ENCODE peak calls at places on chromosomes 6 and 20, in ten cellular contexts. One of them, this sample, is unnamed. For H3K4me1, the result is how much of the 10 kb centered on the place peaks cover.

GRCh38 chr6:33895296-33895695 is 91.5 kb upstream of the MLN start:
- DNase-seq in tibial artery: no peak
- DNase-seq in adrenal gland: no peak
- DNase-seq in pancreas: no peak
- DNase-seq in Peyer's patch: no peak
- DNase-seq in tibial nerve: no peak
- DNase-seq in IMR-90: no peak
- DNase-seq in mammary epithelial cell: no peak
- DNase-seq in left lung: no peak
- DNase-seq in Caco-2: no peak
- DNase-seq in this sample: peak

GRCh38 chr20:4814696-4815252 is 93.1 kb downstream of the PRND start:
- DNase-seq in tibial artery: peak
- DNase-seq in adrenal gland: no peak
- DNase-seq in pancreas: no peak
- DNase-seq in Peyer's patch: no peak
- DNase-seq in tibial nerve: no peak
- DNase-seq in IMR-90: no peak
- DNase-seq in mammary epithelial cell: no peak
- DNase-seq in left lung: peak
- DNase-seq in Caco-2: peak
- DNase-seq in this sample: no peak

GRCh38 chr6:160055813-160056212 is 65.8 kb upstream of the SLC22A1 start:
- DNase-seq in tibial artery: no peak
- DNase-seq in adrenal gland: no peak
- DNase-seq in pancreas: no peak
- DNase-seq in Peyer's patch: no peak
- DNase-seq in tibial nerve: no peak
- DNase-seq in IMR-90: no peak
- DNase-seq in mammary epithelial cell: no peak
- DNase-seq in left lung: no peak
- DNase-seq in Caco-2: no peak
- DNase-seq in this sample: no peak

GRCh38 chr20:14612389-14612788 is 275.0 kb upstream of the FLRT3 start:
- DNase-seq in tibial artery: no peak
- DNase-seq in adrenal gland: no peak
- DNase-seq in pancreas: no peak
- DNase-seq in Peyer's patch: no peak
- DNase-seq in tibial nerve: no peak
- DNase-seq in IMR-90: peak
- DNase-seq in mammary epithelial cell: no peak
- DNase-seq in left lung: no peak
- DNase-seq in Caco-2: no peak
- DNase-seq in this sample: no peak

GRCh38 chr6:167276772-167277533 is 14.2 kb upstream of the UNC93A start:
- DNase-seq in tibial artery: no peak
- DNase-seq in adrenal gland: no peak
- DNase-seq in pancreas: no peak
- DNase-seq in Peyer's patch: no peak
- DNase-seq in tibial nerve: no peak
- DNase-seq in IMR-90: no peak
- DNase-seq in mammary epithelial cell: no peak
- DNase-seq in left lung: no peak
- DNase-seq in Caco-2: no peak
- DNase-seq in this sample: no peak

GRCh38 chr6:53752440-53752839 is 42.4 kb upstream of the LRRC1 start:
- DNase-seq in tibial artery: no peak
- DNase-seq in adrenal gland: no peak
- DNase-seq in pancreas: no peak
- DNase-seq in Peyer's patch: no peak
- DNase-seq in tibial nerve: no peak
- DNase-seq in IMR-90: no peak
- DNase-seq in mammary epithelial cell: no peak
- DNase-seq in left lung: no peak
- DNase-seq in Caco-2: no peak
- DNase-seq in this sample: no peak

GRCh38 chr6:115053169-115053860 is 710.5 kb upstream of the HS3ST5 start:
- DNase-seq in tibial artery: no peak
- DNase-seq in adrenal gland: no peak
- DNase-seq in pancreas: no peak
- DNase-seq in Peyer's patch: no peak
- DNase-seq in tibial nerve: no peak
- DNase-seq in IMR-90: no peak
- DNase-seq in mammary epithelial cell: no peak
- DNase-seq in left lung: no peak
- DNase-seq in Caco-2: no peak
- DNase-seq in this sample: no peak

GRCh38 chr6:49979584-49979983 is 10.2 kb upstream of the DEFB113 start:
- DNase-seq in tibial artery: no peak
- DNase-seq in adrenal gland: no peak
- DNase-seq in pancreas: no peak
- DNase-seq in Peyer's patch: no peak
- DNase-seq in tibial nerve: no peak
- DNase-seq in IMR-90: no peak
- DNase-seq in mammary epithelial cell: no peak
- DNase-seq in left lung: no peak
- DNase-seq in Caco-2: no peak
- DNase-seq in this sample: no peak

GRCh38 chr6:137651591-137652335 is 157.6 kb upstream of the OLIG3 start:
- DNase-seq in tibial artery: no peak
- DNase-seq in adrenal gland: no peak
- DNase-seq in pancreas: no peak
- DNase-seq in Peyer's patch: peak
- DNase-seq in tibial nerve: no peak
- DNase-seq in IMR-90: no peak
- DNase-seq in mammary epithelial cell: no peak
- DNase-seq in left lung: no peak
- DNase-seq in Caco-2: no peak
- DNase-seq in this sample: no peak

GRCh38 chr20:2780948-2781347 is 19.5 kb downstream of the CPXM1 start:
- DNase-seq in tibial artery: no peak
- DNase-seq in adrenal gland: no peak
- DNase-seq in pancreas: no peak
- DNase-seq in Peyer's patch: no peak
- DNase-seq in tibial nerve: no peak
- DNase-seq in IMR-90: no peak
- DNase-seq in mammary epithelial cell: no peak
- DNase-seq in left lung: no peak
- DNase-seq in Caco-2: no peak
- DNase-seq in this sample: no peak

GRCh38 chr6:140105857-140106256 is 731.4 kb upstream of the CITED2 start:
- DNase-seq in tibial artery: no peak
- DNase-seq in adrenal gland: no peak
- DNase-seq in pancreas: no peak
- DNase-seq in Peyer's patch: no peak
- DNase-seq in tibial nerve: peak
- DNase-seq in IMR-90: no peak
- DNase-seq in mammary epithelial cell: no peak
- DNase-seq in left lung: no peak
- DNase-seq in Caco-2: peak
- DNase-seq in this sample: no peak

GRCh38 chr20:40564997-40565680 is 123.9 kb downstream of the MAFB start:
- DNase-seq in tibial artery: no peak
- DNase-seq in adrenal gland: no peak
- DNase-seq in pancreas: no peak
- DNase-seq in Peyer's patch: no peak
- DNase-seq in tibial nerve: no peak
- DNase-seq in IMR-90: peak
- DNase-seq in mammary epithelial cell: peak
- DNase-seq in left lung: no peak
- DNase-seq in Caco-2: no peak
- DNase-seq in this sample: no peak

GRCh38 chr6:167683028-167683862 is 143.5 kb upstream of the AFDN start:
- DNase-seq in tibial artery: no peak
- DNase-seq in adrenal gland: peak
- DNase-seq in pancreas: no peak
- DNase-seq in Peyer's patch: peak
- DNase-seq in tibial nerve: peak
- DNase-seq in IMR-90: peak
- DNase-seq in mammary epithelial cell: peak
- DNase-seq in left lung: peak
- DNase-seq in Caco-2: peak
- DNase-seq in this sample: no peak

DNA sequence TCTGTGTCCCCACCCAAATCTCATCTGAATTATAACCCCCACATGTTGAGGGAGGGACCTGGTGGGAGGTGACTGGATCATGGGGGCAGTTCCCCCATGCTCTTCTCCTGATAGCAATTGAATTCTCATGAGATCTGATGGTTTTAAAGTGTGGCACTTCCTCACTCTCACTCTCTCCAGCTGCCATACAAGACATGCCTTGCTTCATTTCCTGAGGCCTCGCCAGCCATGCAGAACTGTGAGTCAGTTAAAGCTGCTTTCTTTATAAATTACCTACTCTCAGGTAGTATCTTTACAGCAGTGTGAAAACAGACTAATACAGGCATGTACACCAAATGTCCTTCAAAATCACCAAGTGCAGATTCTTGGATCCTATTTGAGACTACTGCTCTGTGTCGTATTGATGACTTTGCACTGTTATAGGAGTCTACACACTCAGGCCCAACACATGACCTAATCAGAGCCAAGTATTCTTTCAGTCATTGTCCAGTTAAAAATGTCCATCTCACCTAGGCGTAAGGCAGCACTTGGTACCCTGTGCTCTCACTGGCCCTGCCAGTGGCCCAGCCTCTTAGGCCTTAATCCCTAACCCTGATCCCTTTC is 52.8 kb upstream of the UST start:
- DNase-seq in tibial artery: no peak
- DNase-seq in adrenal gland: no peak
- DNase-seq in pancreas: no peak
- DNase-seq in Peyer's patch: no peak
- DNase-seq in tibial nerve: no peak
- DNase-seq in IMR-90: no peak
- DNase-seq in mammary epithelial cell: no peak
- DNase-seq in left lung: no peak
- DNase-seq in Caco-2: no peak
- DNase-seq in this sample: no peak
- H3K4me1 ChIP-seq in tibial artery: under half
- H3K4me1 ChIP-seq in adrenal gland: under half
- H3K4me1 ChIP-seq in pancreas: under half
- H3K4me1 ChIP-seq in Peyer's patch: under half
- H3K4me1 ChIP-seq in tibial nerve: under half
- H3K4me1 ChIP-seq in IMR-90: under half
- H3K4me1 ChIP-seq in mammary epithelial cell: under half
- H3K4me1 ChIP-seq in left lung: under half
- H3K4me1 ChIP-seq in Caco-2: under half
- H3K4me1 ChIP-seq in this sample: under half

DNA sequence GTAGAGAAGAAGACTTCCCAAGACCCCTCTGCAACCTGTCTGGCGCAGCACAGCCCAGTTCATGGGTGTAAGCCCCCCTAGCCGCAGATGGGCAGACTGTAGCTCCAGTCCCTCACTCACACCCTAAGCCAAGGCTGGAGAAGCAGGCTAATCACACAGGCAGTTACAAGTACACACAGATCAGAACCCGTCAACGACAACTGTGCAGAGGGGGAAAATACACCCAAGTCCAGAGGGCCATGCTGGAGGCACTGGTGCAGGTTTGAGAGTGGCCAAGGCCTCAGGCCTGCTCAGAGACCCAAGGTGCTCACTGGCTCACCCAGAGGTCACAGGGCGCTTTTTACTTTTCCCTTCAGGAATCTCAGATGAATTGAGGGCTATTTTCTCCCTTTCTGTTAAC is 106.1 kb downstream of the NOL4L start:
- DNase-seq in tibial artery: no peak
- DNase-seq in adrenal gland: no peak
- DNase-seq in pancreas: peak
- DNase-seq in Peyer's patch: no peak
- DNase-seq in tibial nerve: no peak
- DNase-seq in IMR-90: no peak
- DNase-seq in mammary epithelial cell: no peak
- DNase-seq in left lung: no peak
- DNase-seq in Caco-2: peak
- DNase-seq in this sample: no peak
- H3K4me1 ChIP-seq in tibial artery: under half
- H3K4me1 ChIP-seq in adrenal gland: half or more
- H3K4me1 ChIP-seq in pancreas: under half
- H3K4me1 ChIP-seq in Peyer's patch: under half
- H3K4me1 ChIP-seq in tibial nerve: half or more
- H3K4me1 ChIP-seq in IMR-90: under half
- H3K4me1 ChIP-seq in mammary epithelial cell: under half
- H3K4me1 ChIP-seq in left lung: under half
- H3K4me1 ChIP-seq in Caco-2: half or more
- H3K4me1 ChIP-seq in this sample: half or more

GRCh38 chr6:15441215-15441868 is 195.5 kb downstream of the JARID2 start:
- DNase-seq in tibial artery: peak
- DNase-seq in adrenal gland: peak
- DNase-seq in pancreas: no peak
- DNase-seq in Peyer's patch: no peak
- DNase-seq in tibial nerve: peak
- DNase-seq in IMR-90: peak
- DNase-seq in mammary epithelial cell: peak
- DNase-seq in left lung: no peak
- DNase-seq in Caco-2: peak
- DNase-seq in this sample: peak

GRCh38 chr6:15442467-15442866 is 196.6 kb downstream of the JARID2 start:
- DNase-seq in tibial artery: no peak
- DNase-seq in adrenal gland: no peak
- DNase-seq in pancreas: no peak
- DNase-seq in Peyer's patch: no peak
- DNase-seq in tibial nerve: no peak
- DNase-seq in IMR-90: no peak
- DNase-seq in mammary epithelial cell: no peak
- DNase-seq in left lung: no peak
- DNase-seq in Caco-2: no peak
- DNase-seq in this sample: no peak

GRCh38 chr6:15441982-15442381 is 196.1 kb downstream of the JARID2 start:
- DNase-seq in tibial artery: no peak
- DNase-seq in adrenal gland: no peak
- DNase-seq in pancreas: no peak
- DNase-seq in Peyer's patch: no peak
- DNase-seq in tibial nerve: no peak
- DNase-seq in IMR-90: no peak
- DNase-seq in mammary epithelial cell: no peak
- DNase-seq in left lung: no peak
- DNase-seq in Caco-2: no peak
- DNase-seq in this sample: no peak

GRCh38 chr6:15439410-15440022 is 193.6 kb downstream of the JARID2 start:
- DNase-seq in tibial artery: no peak
- DNase-seq in adrenal gland: no peak
- DNase-seq in pancreas: no peak
- DNase-seq in Peyer's patch: no peak
- DNase-seq in tibial nerve: no peak
- DNase-seq in IMR-90: no peak
- DNase-seq in mammary epithelial cell: no peak
- DNase-seq in left lung: no peak
- DNase-seq in Caco-2: no peak
- DNase-seq in this sample: no peak

GRCh38 chr6:15440040-15440439 is 194.2 kb downstream of the JARID2 start:
- DNase-seq in tibial artery: no peak
- DNase-seq in adrenal gland: no peak
- DNase-seq in pancreas: no peak
- DNase-seq in Peyer's patch: no peak
- DNase-seq in tibial nerve: no peak
- DNase-seq in IMR-90: no peak
- DNase-seq in mammary epithelial cell: no peak
- DNase-seq in left lung: no peak
- DNase-seq in Caco-2: no peak
- DNase-seq in this sample: no peak
- H3K4me1 ChIP-seq in tibial artery: under half
- H3K4me1 ChIP-seq in adrenal gland: half or more
- H3K4me1 ChIP-seq in pancreas: under half
- H3K4me1 ChIP-seq in Peyer's patch: under half
- H3K4me1 ChIP-seq in tibial nerve: under half
- H3K4me1 ChIP-seq in IMR-90: under half
- H3K4me1 ChIP-seq in mammary epithelial cell: under half
- H3K4me1 ChIP-seq in left lung: under half
- H3K4me1 ChIP-seq in Caco-2: under half
- H3K4me1 ChIP-seq in this sample: half or more

GRCh38 chr20:48658198-48658476 is 169.7 kb downstream of the PREX1 start:
- DNase-seq in tibial artery: no peak
- DNase-seq in adrenal gland: no peak
- DNase-seq in pancreas: no peak
- DNase-seq in Peyer's patch: no peak
- DNase-seq in tibial nerve: no peak
- DNase-seq in IMR-90: no peak
- DNase-seq in mammary epithelial cell: no peak
- DNase-seq in left lung: no peak
- DNase-seq in Caco-2: no peak
- DNase-seq in this sample: no peak
- H3K4me1 ChIP-seq in tibial artery: half or more
- H3K4me1 ChIP-seq in adrenal gland: under half
- H3K4me1 ChIP-seq in pancreas: under half
- H3K4me1 ChIP-seq in Peyer's patch: under half
- H3K4me1 ChIP-seq in tibial nerve: under half
- H3K4me1 ChIP-seq in IMR-90: under half
- H3K4me1 ChIP-seq in mammary epithelial cell: under half
- H3K4me1 ChIP-seq in left lung: under half
- H3K4me1 ChIP-seq in Caco-2: under half
- H3K4me1 ChIP-seq in this sample: under half

This sample was measured in CD4-positive, alpha-beta memory T cell.